ENCODE peak calls at places on chromosomes 16 and 17, in four cellular contexts. C is mammary epithelial cell, V is PC-9, K is GM12878. F is an unnamed sample.
A peak's percentile ranks its signal among the peaks of the same experiment; 100 is the strongest.

GRCh38 chr17:73474370-73474988 is 162.7 kb upstream of the CDC42EP4 start:
- DNase-seq in C (peak; percentile 75), V (no peak), K (no peak), F (peak; percentile 74)

GRCh38 chr17:10754861-10755591 is 25.2 kb upstream of the TMEM220 start:
- DNase-seq in C (no peak), V (peak; percentile 46), K (no peak), F (no peak)

GRCh38 chr16:55853114-55853513 is 20.2 kb upstream of the CES1 start:
- DNase-seq in C (peak; percentile 42), V (no peak), K (no peak), F (no peak)

GRCh38 chr16:53773150-53773846 is 69.3 kb downstream of the FTO start:
- DNase-seq in C (peak; percentile 72), V (peak; percentile 69), K (peak; percentile 13), F (peak; percentile 80)

GRCh38 chr16:10428433-10429168 is 42.7 kb downstream of the ATF7IP2 start:
- DNase-seq in C (peak; percentile 59), V (peak; percentile 62), K (no peak), F (no peak)

GRCh38 chr16:69077251-69077650 is 28.2 kb upstream of the HAS3 start:
- DNase-seq in C (peak; percentile 96), V (peak; percentile 86), K (no peak), F (no peak)

GRCh38 chr17:65054602-65055001 is 1.9 kb downstream of the GNA13 start:
- DNase-seq in C (no peak), V (peak; percentile 52), K (no peak), F (no peak)

GRCh38 chr16:79599837-79600635 is 501 bp downstream of the MAF start:
- DNase-seq in C (peak; percentile 54), V (no peak), K (no peak), F (peak; percentile 73)

GRCh38 chr17:73192219-73192893 is 499 bp upstream of the COG1 start:
- DNase-seq in C (peak; percentile 76), V (peak; percentile 59), K (no peak), F (peak; percentile 65)

GRCh38 chr16:82580293-82580900 is 46.4 kb upstream of the CDH13 start:
- DNase-seq in C (peak; percentile 8), V (no peak), K (no peak), F (no peak)

GRCh38 chr17:41418116-41418860 is 6.1 kb downstream of the KRT37 start:
- DNase-seq in C (no peak), V (peak; percentile 63), K (no peak), F (no peak)

GRCh38 chr16:69404275-69404805 is 18.5 kb upstream of the TERF2 start:
- DNase-seq in C (peak; percentile 62), V (peak; percentile 93), K (no peak), F (peak; percentile 74)

GRCh38 chr17:4566785-4567184 is 6.4 kb upstream of the GGT6 start:
- DNase-seq in C (peak; percentile 45), V (peak; percentile 58), K (no peak), F (peak; percentile 23)

GRCh38 chr17:36937001-36937960 is at the start of gene LHX1:
- DNase-seq in C (no peak), V (no peak), K (no peak), F (no peak)

GRCh38 chr16:873889-874288 is 73.4 kb upstream of the GNG13 start:
- DNase-seq in C (no peak), V (no peak), K (no peak), F (no peak)

GRCh38 chr17:44398692-44399691 is 9.5 kb upstream of the ITGA2B start:
- DNase-seq in C (no peak), V (no peak), K (no peak), F (no peak)

GRCh38 chr17:73226556-73227172 is 33.8 kb downstream of the COG1 start:
- DNase-seq in C (no peak), V (no peak), K (no peak), F (no peak)

GRCh38 chr17:48219605-48220004 is 112.0 kb downstream of the SNX11 start:
- DNase-seq in C (no peak), V (no peak), K (no peak), F (no peak)

GRCh38 chr16:1194665-1195392 is 30.2 kb downstream of the TPSG1 start:
- DNase-seq in C (no peak), V (no peak), K (no peak), F (no peak)

GRCh38 chr16:9627427-9627826 is 536.0 kb downstream of the HAPSTR1 start:
- DNase-seq in C (no peak), V (no peak), K (no peak), F (no peak)

GRCh38 chr16:75252946-75253911 is 1.8 kb upstream of the BCAR1 start:
- DNase-seq in C (no peak), V (no peak), K (no peak), F (peak; percentile 87)

GRCh38 chr16:521381-522210 is 5.9 kb upstream of the CAPN15 start:
- DNase-seq in C (no peak), V (no peak), K (no peak), F (no peak)

GRCh38 chr16:24189941-24190340 is 66.2 kb upstream of the CACNG3 start:
- DNase-seq in C (no peak), V (no peak), K (no peak), F (no peak)

GRCh38 chr16:1003551-1004347 is 22.2 kb downstream of the SOX8 start:
- DNase-seq in C (no peak), V (no peak), K (no peak), F (no peak)

GRCh38 chr17:79074650-79075432 is at the start of gene ENGASE:
- DNase-seq in C (peak; percentile 87), V (peak; percentile 77), K (peak; percentile 47), F (peak; percentile 83)

GRCh38 chr17:77327566-77328463 is 187.0 kb downstream of the SEC14L1 start:
- DNase-seq in C (no peak), V (no peak), K (no peak), F (no peak)

GRCh38 chr17:45060382-45060823 is 714 bp upstream of the NMT1 start:
- DNase-seq in C (no peak), V (no peak), K (no peak), F (no peak)

GRCh38 chr16:57590654-57591085 is 37.8 kb upstream of the ADGRG1 start:
- DNase-seq in C (peak; percentile 77), V (peak; percentile 81), K (no peak), F (peak; percentile 46)

GRCh38 chr16:49312389-49312990 is 30.9 kb upstream of the CBLN1 start:
- DNase-seq in C (no peak), V (no peak), K (no peak), F (no peak)
- H3K9me3 ChIP-seq in C (no peaks in the 10 kb centered on the region), V (no peaks in the 10 kb centered on the region), K (no peaks in the 10 kb centered on the region), F (no peaks in the 10 kb centered on the region)

GRCh38 chr16:28592979-28593553 is 3.8 kb downstream of the SULT1A2 start:
- DNase-seq in C (no peak), V (no peak), K (no peak), F (no peak)

GRCh38 chr16:28596115-28596630 is 677 bp downstream of the SULT1A2 start:
- DNase-seq in C (no peak), V (peak; percentile 48), K (no peak), F (no peak)

GRCh38 chr16:28592511-28592910 is 4.3 kb downstream of the SULT1A2 start:
- DNase-seq in C (no peak), V (no peak), K (no peak), F (no peak)

GRCh38 chr16:28597692-28598261 is 927 bp upstream of the SULT1A2 start:
- DNase-seq in C (no peak), V (peak; percentile 70), K (no peak), F (no peak)

GRCh38 chr16:28596840-28597691 is at the start of gene SULT1A2:
- DNase-seq in C (peak; percentile 66), V (peak; percentile 97), K (no peak), F (peak; percentile 18)
- TF ChIP-seq EZH2 in C (no peak), V (no peak), K (no peak), F (no peak)

DNA sequence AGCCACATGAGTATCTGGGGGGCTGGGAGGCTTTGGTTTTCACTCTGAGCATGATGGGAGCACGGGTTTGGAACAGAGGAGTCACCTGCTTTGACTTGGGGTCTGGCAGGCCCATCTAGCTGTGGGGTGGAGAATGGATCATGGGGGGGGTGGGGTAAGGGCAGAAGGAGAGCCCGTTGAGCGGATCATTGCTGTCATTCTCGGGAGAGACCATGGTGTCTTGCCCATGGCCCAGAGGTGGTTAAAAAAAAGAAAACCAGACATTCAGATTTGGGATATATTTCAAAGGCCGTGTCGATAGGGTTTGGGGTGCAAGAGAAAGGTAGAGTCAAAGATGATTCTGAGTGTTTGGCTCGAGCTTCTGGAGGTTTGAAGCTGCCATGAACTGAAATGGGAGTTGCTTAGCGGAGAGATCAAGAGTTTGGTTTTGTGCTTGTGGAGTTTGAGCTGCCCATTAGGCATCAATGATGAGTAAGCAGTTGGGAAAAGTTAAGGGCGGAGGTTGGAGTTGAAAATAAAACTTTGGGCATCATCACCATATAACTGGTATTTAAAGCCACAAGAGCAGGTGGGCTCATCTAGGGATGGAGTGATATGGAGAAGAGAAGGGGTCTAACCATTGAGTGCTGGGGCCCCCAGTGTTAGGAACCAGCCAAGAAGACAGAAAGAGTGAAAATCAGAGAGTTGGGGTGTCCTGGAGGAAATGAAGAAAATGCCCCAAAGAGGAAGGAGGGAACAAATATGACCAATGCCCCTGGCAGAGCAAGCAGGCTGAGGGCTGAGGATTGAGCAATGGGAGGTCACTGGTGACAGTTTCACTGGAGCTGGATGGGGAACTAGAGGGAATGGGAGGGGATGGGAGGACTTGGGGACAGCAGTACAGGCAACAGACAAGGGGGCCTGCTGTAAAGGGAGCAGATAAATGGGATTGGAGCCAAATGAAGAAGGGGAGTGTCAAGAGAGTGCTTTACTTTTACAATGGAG is 1.9 kb downstream of the NOD2 start:
- DNase-seq in C (no peak), V (no peak), K (no peak), F (no peak)
- H2AFZ ChIP-seq in C (no peak overlapping the region), V (no peak overlapping the region), K (no peak overlapping the region), F (no peak overlapping the region)

GRCh38 chr16:89890886-89891657 is 17.7 kb downstream of the TCF25 start:
- DNase-seq in C (peak; percentile 21), V (no peak), K (no peak), F (peak; percentile 45)
- H3K9me3 ChIP-seq in C (no peaks in the 10 kb centered on the region), V (no peaks in the 10 kb centered on the region), K (no peaks in the 10 kb centered on the region), F (no peaks in the 10 kb centered on the region)

DNA sequence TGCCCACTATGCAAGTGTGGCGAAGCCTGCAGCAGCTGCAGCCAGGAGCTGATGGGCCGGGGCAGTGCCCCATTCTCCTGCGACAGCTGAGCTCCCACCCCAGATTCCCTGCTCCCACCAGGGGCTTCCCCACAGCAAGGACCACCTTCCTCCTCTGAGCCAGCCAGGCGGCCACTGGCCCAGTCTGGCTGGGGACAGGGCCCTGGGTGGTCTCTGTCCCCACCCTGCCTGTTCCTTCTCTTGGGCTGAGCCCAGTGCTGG is 5.6 kb upstream of the NPTX1 start:
- DNase-seq in C (no peak), V (no peak), K (no peak), F (no peak)
- TF ChIP-seq EZH2 in C (no peak), V (no peak), K (no peak), F (no peak)